ENCODE peak calls at places on chromosome 3, in eight cellular contexts. I is ovary; S is ELR; B is effector memory CD8-positive, alpha-beta T cell; D is NCI-H460; A is iPS-NIHi11; E is T-helper 1 cell; O is stimulated activated CD4-positive, alpha-beta T cell treated with anti-CD3 and anti-CD28 coated beads, Interleukin-1b, Interleukin-23, amount 100 ng/mL, for 48 hours. Y is an unnamed sample.

GRCh38 chr3:149604125-149604851 is 53.5 kb downstream of the WWTR1 start:
- DNase-seq in E (no peak), I (no peak), D (no peak), B (no peak), A (peak), S (peak), O (no peak), Y (no peak)

GRCh38 chr3:54654776-54655175 is 273.1 kb downstream of the LRTM1 start:
- DNase-seq in D (no peak), A (no peak), O (no peak), I (no peak), B (no peak), S (no peak), E (no peak), Y (no peak)

GRCh38 chr3:155352900-155353490 is 59.5 kb upstream of the STRIT1 start:
- DNase-seq in B (no peak), S (peak), A (peak), E (no peak), D (peak), I (no peak), O (no peak), Y (peak)

GRCh38 chr3:64074091-64074490 is 50.8 kb upstream of the PSMD6 start:
- DNase-seq in D (no peak), O (no peak), B (no peak), E (no peak), I (no peak), S (peak), A (no peak), Y (no peak)

GRCh38 chr3:127448161-127448561 is 142.4 kb downstream of the TPRA1 start:
- DNase-seq in I (peak), S (no peak), E (no peak), B (no peak), A (peak), D (no peak), O (no peak), Y (peak)

GRCh38 chr3:196431193-196432136 is 762 bp downstream of the UBXN7 start:
- DNase-seq in A (peak), I (peak), B (peak), S (peak), O (peak), D (no peak), E (peak), Y (peak)

GRCh38 chr3:192928720-192929119 is 11.1 kb upstream of the MB21D2 start:
- DNase-seq in B (no peak), O (no peak), E (no peak), D (peak), I (no peak), S (no peak), A (no peak), Y (no peak)

GRCh38 chr3:74537164-74537563 is 77.3 kb downstream of the CNTN3 start:
- DNase-seq in O (no peak), I (no peak), E (no peak), D (no peak), B (no peak), S (no peak), A (no peak), Y (no peak)

GRCh38 chr3:149087208-149087607 is 875 bp upstream of the HLTF start:
- DNase-seq in A (no peak), I (peak), O (no peak), B (no peak), E (no peak), S (no peak), D (no peak), Y (no peak)

Y was measured in T47D.